ENCODE peak calls at places on chromosomes 4 and X, in five cellular contexts. A, R, U, X and C are unnamed samples.

GRCh38 chr4:2484993-2485392 is 16.1 kb downstream of the RNF4 start:
- DNase-seq in A (peak), R (no peak), U (peak), X (peak), C (no peak)

GRCh38 chr4:16411691-16412090 is 185.4 kb upstream of the TAPT1 start:
- DNase-seq in A (no peak), R (no peak), U (no peak), X (no peak), C (no peak)

GRCh38 chr4:80182237-80182866 is 15.0 kb upstream of the PRDM8 start:
- DNase-seq in A (no peak), R (no peak), U (no peak), X (no peak), C (no peak)

GRCh38 chrX:48677456-48678030 is 6.1 kb upstream of the WAS start:
- DNase-seq in A (no peak), R (no peak), U (no peak), X (no peak), C (no peak)

GRCh38 chr4:2981256-2981804 is 18.0 kb downstream of the GRK4 start:
- DNase-seq in A (no peak), R (no peak), U (no peak), X (no peak), C (no peak)

GRCh38 chr4:93710101-93710846 is 118.3 kb upstream of the ATOH1 start:
- DNase-seq in A (no peak), R (no peak), U (no peak), X (no peak), C (no peak)

GRCh38 chr4:151983854-151984253 is 223.0 kb upstream of the GATB start:
- DNase-seq in A (no peak), R (no peak), U (no peak), X (no peak), C (no peak)

GRCh38 chr4:2827071-2827873 is 16.4 kb upstream of the ADD1 start:
- DNase-seq in A (no peak), R (no peak), U (no peak), X (no peak), C (no peak)

GRCh38 chr4:54318904-54319303 is 89.8 kb downstream of the PDGFRA start:
- DNase-seq in A (no peak), R (peak), U (peak), X (no peak), C (peak)